ENCODE peak calls at places on chromosomes 1 and 21, in seven cellular contexts. I, D, U, S, E, P and Y are unnamed samples.

GRCh38 chr1:30668546-30669327 is 54.6 kb downstream of the MATN1 start:
- DNase-seq in E (no peak), P (no peak), U (no peak), D (no peak), S (no peak), I (no peak), Y (peak)

GRCh38 chr1:17799642-17800041 is 44.5 kb downstream of the ACTL8 start:
- DNase-seq in U (no peak), I (no peak), P (no peak), E (no peak), S (no peak), D (no peak), Y (no peak)

GRCh38 chr1:56416385-56416972 is 162.9 kb downstream of the PLPP3 start:
- DNase-seq in I (no peak), D (no peak), P (no peak), E (peak), U (no peak), S (no peak), Y (no peak)

GRCh38 chr1:23478896-23479790 is 4.8 kb downstream of the ASAP3 start:
- DNase-seq in I (no peak), S (peak), U (no peak), P (peak), D (peak), E (peak), Y (no peak)

GRCh38 chr1:81466970-81467369 is 333.8 kb upstream of the ADGRL2 start:
- DNase-seq in E (no peak), I (no peak), P (no peak), S (no peak), U (no peak), D (no peak), Y (no peak)

GRCh38 chr1:212608956-212609700 is 567 bp downstream of the ATF3 start:
- DNase-seq in E (peak), S (no peak), D (peak), I (peak), U (peak), P (no peak), Y (peak)

GRCh38 chr1:113804421-113805255 is 7.6 kb downstream of the RSBN1 start:
- DNase-seq in U (no peak), P (peak), S (peak), I (no peak), E (peak), D (peak), Y (peak)

GRCh38 chr1:165824269-165824643 is 3.2 kb upstream of the UCK2 start:
- DNase-seq in I (no peak), E (no peak), U (no peak), D (no peak), P (no peak), S (no peak), Y (no peak)

GRCh38 chr1:184632415-184633175 is 122.1 kb downstream of the EDEM3 start:
- DNase-seq in S (no peak), E (peak), U (no peak), D (no peak), I (no peak), P (no peak), Y (no peak)

GRCh38 chr21:37119421-37120218 is 46.6 kb downstream of the TTC3 start:
- DNase-seq in D (peak), P (no peak), U (peak), E (no peak), S (no peak), I (peak), Y (no peak)

GRCh38 chr1:206734499-206735142 is 36.0 kb upstream of the IL19 start:
- DNase-seq in E (peak), P (no peak), U (peak), I (peak), S (no peak), D (no peak), Y (peak)

GRCh38 chr1:243217401-243217800 is 37.7 kb downstream of the CEP170 start:
- DNase-seq in E (no peak), P (no peak), D (no peak), I (no peak), S (no peak), U (no peak), Y (no peak)

GRCh38 chr1:206550446-206550845 is 43.1 kb downstream of the RASSF5 start:
- DNase-seq in I (no peak), U (no peak), S (no peak), P (no peak), D (no peak), E (no peak), Y (peak)

GRCh38 chr1:181094813-181095212 is 6.3 kb downstream of the IER5 start:
- DNase-seq in D (peak), P (peak), I (no peak), U (no peak), E (no peak), S (no peak), Y (peak)

GRCh38 chr1:234398849-234399381 is 25.7 kb downstream of the COA6 start:
- DNase-seq in I (no peak), U (no peak), D (peak), S (no peak), E (peak), P (no peak), Y (peak)

GRCh38 chr1:1959459-1959839 is 40.4 kb upstream of the TMEM52 start:
- DNase-seq in I (no peak), D (no peak), U (no peak), S (no peak), P (no peak), E (no peak), Y (no peak)

GRCh38 chr1:44375547-44375946 is 20.5 kb upstream of the ERI3 start:
- DNase-seq in I (no peak), E (no peak), S (no peak), U (no peak), P (no peak), D (no peak), Y (no peak)

GRCh38 chr1:94720091-94720793 is 99.9 kb upstream of the SLC44A3 start:
- DNase-seq in P (no peak), I (no peak), E (no peak), U (no peak), D (no peak), S (no peak), Y (no peak)

GRCh38 chr1:61053712-61054608 is 28.4 kb upstream of the NFIA start:
- DNase-seq in U (peak), E (no peak), S (no peak), D (no peak), I (no peak), P (no peak), Y (no peak)

GRCh38 chr21:28135646-28136045 is 857.0 kb downstream of the LTN1 start:
- DNase-seq in D (no peak), U (no peak), S (no peak), I (no peak), P (no peak), E (no peak), Y (no peak)

GRCh38 chr1:27430903-27431653 is 38.7 kb downstream of the GPR3 start:
- DNase-seq in D (peak), U (no peak), I (no peak), S (no peak), E (peak), P (peak), Y (no peak)

GRCh38 chr1:3330771-3331245 is 123.7 kb upstream of the ARHGEF16 start:
- DNase-seq in D (no peak), E (no peak), P (no peak), U (no peak), S (no peak), I (no peak), Y (no peak)

GRCh38 chr21:15445327-15445726 is 284.5 kb upstream of the USP25 start:
- DNase-seq in E (no peak), P (no peak), S (no peak), I (no peak), D (no peak), U (peak), Y (no peak)

GRCh38 chr1:90000934-90001676 is 6.2 kb downstream of the ZNF326 start:
- DNase-seq in P (no peak), U (no peak), S (no peak), I (no peak), E (no peak), D (no peak), Y (no peak)

GRCh38 chr1:87330201-87330953 is 1.7 kb downstream of the LMO4 start:
- DNase-seq in E (peak), U (peak), S (no peak), I (no peak), P (no peak), D (peak), Y (no peak)

GRCh38 chr1:200708769-200709168 is 29.9 kb upstream of the CAMSAP2 start:
- DNase-seq in P (peak), I (no peak), E (no peak), D (peak), S (no peak), U (no peak), Y (peak)

GRCh38 chr1:29415156-29415830 is 179.0 kb downstream of the PTPRU start:
- DNase-seq in S (no peak), E (peak), P (no peak), U (peak), I (no peak), D (no peak), Y (no peak)
- TF ChIP-seq CTCF in S (no peak), E (no peak), P (no peak), U (no peak), I (no peak), D (no peak), Y (no peak)

GRCh38 chr21:44817914-44818635 is at the start of gene SUMO3:
- DNase-seq in E (peak), I (peak), U (peak), S (peak), D (peak), P (peak), Y (peak)
- TF ChIP-seq CTCF in E (no peak), I (no peak), U (no peak), S (no peak), D (no peak), P (no peak), Y (peak)

DNA sequence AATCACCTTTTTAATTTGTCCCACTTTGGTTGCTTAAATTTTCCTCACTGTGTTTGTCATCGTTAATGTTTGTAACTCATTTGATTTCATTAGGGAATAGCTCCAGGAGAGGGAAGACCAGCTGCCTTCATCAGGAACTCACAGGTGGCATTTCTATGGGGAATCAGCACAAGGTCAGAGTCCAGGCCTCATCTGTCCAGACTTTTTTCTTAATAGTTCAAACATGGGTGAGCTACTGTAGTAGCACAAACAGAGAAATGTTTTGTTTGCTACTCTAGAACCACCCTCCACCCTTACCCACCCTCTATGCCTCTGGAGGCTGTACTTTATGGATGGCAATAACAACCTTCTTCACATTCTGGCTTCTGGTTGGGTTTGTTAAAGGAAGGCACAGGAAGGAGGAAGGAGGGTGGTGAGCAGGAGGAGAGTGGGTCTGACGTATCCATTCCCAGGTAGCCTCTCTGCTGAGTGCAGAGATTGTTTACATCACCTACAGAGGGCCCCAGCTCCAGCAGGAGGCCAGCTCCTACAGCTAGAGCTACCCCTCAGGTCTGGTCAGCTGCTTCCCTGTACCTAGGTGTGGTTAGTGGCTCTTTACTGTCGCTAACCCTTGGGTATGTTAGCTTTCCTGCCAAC is 8.1 kb upstream of the TEDDM1 start:
- DNase-seq in E (no peak), D (no peak), U (no peak), S (no peak), I (no peak), P (no peak), Y (no peak)
- TF ChIP-seq CTCF in E (no peak), D (no peak), U (no peak), S (no peak), I (no peak), P (no peak), Y (no peak)

DNA sequence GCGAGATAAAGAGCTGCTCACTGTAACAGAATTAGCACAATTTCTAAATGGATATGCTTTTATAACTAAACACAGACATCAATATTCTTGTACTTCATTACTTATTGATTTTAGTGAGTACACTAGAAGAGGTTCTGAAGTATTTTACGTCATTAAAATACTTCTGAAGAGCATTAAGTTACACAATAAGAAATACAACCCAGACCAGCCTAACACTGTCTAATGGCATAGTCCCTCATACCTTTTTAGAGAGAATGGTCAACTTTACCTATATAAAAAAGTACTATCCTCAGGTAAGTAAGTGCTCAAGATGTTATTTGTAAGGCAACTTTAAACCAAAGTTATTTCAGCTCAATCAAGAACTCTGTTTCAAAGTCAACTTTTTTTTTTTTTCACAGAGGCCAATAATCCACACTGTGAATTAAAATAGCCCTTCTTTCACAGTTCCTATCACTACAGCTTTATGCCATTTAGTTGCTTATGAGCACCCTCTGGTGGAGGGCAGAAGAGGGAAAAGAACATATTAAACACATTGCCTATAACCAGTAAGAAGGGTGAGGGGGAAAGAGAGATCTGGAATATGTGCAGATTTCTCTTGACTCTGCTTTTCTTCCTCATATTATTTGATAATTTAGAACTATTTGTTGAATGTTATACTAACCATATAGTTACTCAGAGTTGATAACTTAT is 182.1 kb upstream of the DMRTA2 start:
- DNase-seq in D (peak), P (peak), U (peak), S (peak), E (peak), I (peak), Y (peak)
- TF ChIP-seq CTCF in D (peak), P (peak), U (no peak), S (peak), E (peak), I (peak), Y (peak)

GRCh38 chr1:57447551-57447950 is 23.7 kb upstream of the DAB1 start:
- DNase-seq in S (no peak), D (no peak), U (no peak), P (no peak), E (no peak), I (no peak), Y (no peak)
- TF ChIP-seq CTCF in S (no peak), D (no peak), U (no peak), P (no peak), E (no peak), I (no peak), Y (no peak)

DNA sequence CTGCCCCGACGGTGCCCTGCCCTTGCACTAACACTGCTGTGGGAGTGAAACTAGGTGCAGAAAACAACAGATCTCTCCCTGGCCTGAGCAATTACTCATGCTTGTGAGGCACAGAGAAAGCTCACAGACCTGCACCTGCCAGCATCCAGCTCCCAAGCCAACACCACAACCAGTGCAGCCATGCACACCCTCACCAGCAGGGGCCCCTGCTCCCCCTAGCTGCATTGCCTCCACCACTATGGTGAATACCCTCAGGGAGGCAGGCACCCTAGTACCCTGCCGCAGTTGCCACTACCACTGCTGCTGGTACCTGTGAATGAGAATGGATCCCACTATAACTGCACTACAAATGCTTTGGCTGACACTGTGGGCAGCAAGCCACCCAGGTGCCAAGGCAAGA is 7.1 kb upstream of the DIRAS3 start:
- DNase-seq in D (no peak), E (no peak), P (no peak), I (no peak), S (no peak), U (peak), Y (no peak)
- TF ChIP-seq CTCF in D (no peak), E (no peak), P (peak), I (peak), S (no peak), U (no peak), Y (no peak)

DNA sequence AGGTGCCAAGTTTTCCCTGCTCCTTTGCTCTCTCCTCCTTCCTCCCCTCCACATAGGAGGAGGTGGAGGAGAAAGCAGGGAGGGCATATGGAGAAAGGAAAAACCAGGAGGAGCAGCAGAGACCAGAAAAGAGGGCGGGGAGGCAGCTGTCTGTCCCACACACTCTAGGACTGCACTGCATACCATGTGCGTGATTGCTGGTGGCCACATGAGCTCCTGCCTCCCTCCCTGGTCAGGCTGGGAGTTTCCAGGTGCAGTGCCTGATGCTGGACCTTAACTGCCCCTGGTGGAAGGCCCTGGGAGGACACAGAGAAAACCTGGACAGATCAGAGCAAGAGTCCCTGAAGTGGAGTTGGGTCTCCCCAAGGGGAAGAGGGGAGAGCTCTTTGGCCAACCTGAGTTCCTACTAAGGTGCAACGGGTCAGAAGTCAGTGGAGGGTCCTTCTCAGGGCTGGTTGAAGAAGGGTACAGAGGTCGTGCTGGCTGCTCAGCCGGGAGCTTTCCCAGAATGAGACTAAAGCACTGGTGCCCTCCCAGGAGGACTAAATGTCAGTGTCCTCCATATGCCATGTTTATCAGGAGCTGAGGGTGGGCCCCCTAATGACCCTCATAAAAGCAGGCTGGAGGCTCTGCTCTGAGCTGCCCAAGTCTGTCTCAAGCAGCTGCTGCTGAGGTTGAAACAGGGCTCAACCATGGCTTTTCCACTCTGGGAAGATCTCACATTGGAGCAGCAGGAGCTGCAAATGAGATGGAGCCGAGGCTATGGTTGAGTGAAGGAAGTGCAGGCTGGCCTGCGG is 3.5 kb upstream of the LGR6 start:
- DNase-seq in I (peak), P (peak), D (no peak), E (peak), S (no peak), U (peak), Y (peak)
- TF ChIP-seq CTCF in I (no peak), P (peak), D (no peak), E (peak), S (peak), U (no peak), Y (no peak)

DNA sequence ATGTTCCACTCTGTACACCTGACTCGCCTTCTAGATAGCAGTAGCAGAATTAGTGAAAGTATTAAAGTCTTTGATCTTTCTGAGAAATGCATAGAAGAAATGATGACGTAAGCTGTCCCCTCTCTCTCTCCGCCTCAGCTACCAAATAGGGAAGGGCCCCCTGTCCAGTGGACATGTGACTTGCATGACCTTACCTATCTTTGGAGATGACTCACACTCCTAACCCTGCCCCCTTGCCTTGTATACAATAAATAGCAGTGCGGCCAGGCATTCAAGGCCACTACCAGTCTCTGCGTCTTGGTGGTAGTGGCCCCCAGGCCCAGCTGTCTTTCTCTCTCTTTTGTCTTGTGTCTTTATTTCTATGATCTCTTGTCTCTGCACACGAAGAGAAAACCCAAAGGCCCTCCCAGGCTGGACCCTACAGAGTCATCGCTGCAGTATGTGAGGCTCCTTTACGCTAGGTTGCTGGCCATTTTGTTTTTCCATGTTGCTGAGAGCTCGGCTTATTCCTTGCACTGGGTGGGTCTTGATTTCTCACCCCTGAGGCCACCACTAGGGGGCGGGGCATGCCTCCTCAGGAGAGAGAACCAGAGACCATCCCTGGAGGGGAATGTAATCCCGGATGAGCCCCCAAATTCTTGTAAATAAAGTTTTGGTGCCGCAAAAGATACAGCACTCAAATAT is 16.0 kb upstream of the ZBTB8B start:
- DNase-seq in P (no peak), E (peak), D (no peak), S (no peak), I (peak), U (peak), Y (peak)
- TF ChIP-seq CTCF in P (no peak), E (peak), D (no peak), S (no peak), I (no peak), U (peak), Y (peak)